ENCODE peak calls at places on chromosome 16, in eight cellular contexts. K is fibroblast of villous mesenchyme, O is tibial artery, F is mammary epithelial cell, E is mucosa of descending colon, M is AG10803, J is fibroblast of lung, V is MM.1S. R is an unnamed sample.

GRCh38 chr16:12833939-12834338 is 30.3 kb upstream of the CPPED1 start:
- DNase-seq in K (no peak), O (no peak), F (peak), E (no peak), M (peak), J (no peak), V (no peak), R (no peak)

GRCh38 chr16:1532771-1533170 is 695 bp upstream of the TMEM204 start:
- DNase-seq in K (no peak), O (no peak), F (no peak), E (peak), M (no peak), J (no peak), V (no peak), R (no peak)

GRCh38 chr16:11345040-11345862 is at the start of gene RMI2:
- DNase-seq in K (peak), O (peak), F (peak), E (peak), M (peak), J (peak), V (peak), R (peak)

GRCh38 chr16:75244844-75245758 is 6.3 kb downstream of the BCAR1 start:
- DNase-seq in K (peak), O (peak), F (peak), E (peak), M (peak), J (peak), V (no peak), R (no peak)

GRCh38 chr16:49081556-49081955 is 200.1 kb downstream of the CBLN1 start:
- DNase-seq in K (no peak), O (no peak), F (peak), E (no peak), M (no peak), J (no peak), V (no peak), R (no peak)

GRCh38 chr16:75420987-75421819 is 12.1 kb downstream of the CFDP1 start:
- DNase-seq in K (peak), O (peak), F (peak), E (peak), M (peak), J (peak), V (no peak), R (no peak)

GRCh38 chr16:19808061-19808621 is 76.5 kb downstream of the GPRC5B start:
- DNase-seq in K (peak), O (no peak), F (no peak), E (no peak), M (no peak), J (no peak), V (peak), R (no peak)

GRCh38 chr16:58574895-58575294 is 54.7 kb downstream of the CNOT1 start:
- DNase-seq in K (no peak), O (no peak), F (no peak), E (no peak), M (no peak), J (no peak), V (no peak), R (no peak)

GRCh38 chr16:17835118-17835949 is 364.6 kb upstream of the XYLT1 start:
- DNase-seq in K (peak), O (no peak), F (no peak), E (no peak), M (peak), J (no peak), V (no peak), R (no peak)

GRCh38 chr16:17105239-17105721 is 365.5 kb downstream of the XYLT1 start:
- DNase-seq in K (no peak), O (no peak), F (no peak), E (no peak), M (peak), J (no peak), V (no peak), R (no peak)

GRCh38 chr16:30380801-30381208 is 1.6 kb downstream of the SEPTIN1 start:
- DNase-seq in K (no peak), O (no peak), F (no peak), E (no peak), M (no peak), J (no peak), V (no peak), R (no peak)

GRCh38 chr16:25143898-25144297 is 32.4 kb downstream of the LCMT1 start:
- DNase-seq in K (no peak), O (no peak), F (no peak), E (no peak), M (no peak), J (no peak), V (no peak), R (no peak)
- TF ChIP-seq CTCF in K (peak), O (no peak), F (peak), E (peak), M (peak), J (no peak), V (peak), R (peak)

GRCh38 chr16:84504420-84505248 is at the start of gene MEAK7:
- DNase-seq in K (peak), O (peak), F (peak), E (peak), M (peak), J (peak), V (peak), R (peak)
- TF ChIP-seq CTCF in K (peak), O (no peak), F (peak), E (no peak), M (no peak), J (no peak), V (no peak), R (no peak)

DNA sequence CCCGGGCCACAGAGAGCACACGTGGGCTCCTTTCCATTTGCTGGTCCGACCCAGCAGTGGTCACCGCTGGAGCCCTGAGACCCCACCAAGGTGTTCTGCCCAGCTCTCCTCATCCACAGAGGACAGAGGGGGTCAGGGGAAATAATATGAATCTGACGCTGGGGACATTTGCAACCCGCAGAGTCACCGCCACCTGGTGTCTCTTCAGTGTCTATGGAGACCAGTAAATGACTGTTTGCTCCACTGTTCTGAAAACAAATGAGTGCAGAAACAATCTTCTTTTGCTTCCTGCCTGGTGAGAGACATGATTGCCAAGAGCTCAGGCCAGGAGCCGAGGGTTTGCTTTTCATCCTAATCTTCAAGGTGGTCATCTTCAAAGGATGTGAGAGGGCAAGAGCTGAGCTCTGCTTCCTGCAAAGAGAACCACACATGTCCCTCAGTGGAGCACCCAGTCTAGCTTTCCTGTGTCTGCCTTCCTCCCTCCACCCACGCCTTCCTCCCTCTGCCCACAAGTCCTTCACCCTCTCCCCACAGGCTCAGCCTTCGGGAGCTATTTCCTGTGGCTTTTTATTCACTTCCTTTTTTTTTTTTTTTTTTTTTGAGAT is 14.7 kb upstream of the KLHDC4 start:
- DNase-seq in K (peak), O (peak), F (peak), E (peak), M (peak), J (no peak), V (peak), R (no peak)
- TF ChIP-seq CTCF in K (no peak), O (no peak), F (no peak), E (no peak), M (no peak), J (no peak), V (no peak), R (no peak)

DNA sequence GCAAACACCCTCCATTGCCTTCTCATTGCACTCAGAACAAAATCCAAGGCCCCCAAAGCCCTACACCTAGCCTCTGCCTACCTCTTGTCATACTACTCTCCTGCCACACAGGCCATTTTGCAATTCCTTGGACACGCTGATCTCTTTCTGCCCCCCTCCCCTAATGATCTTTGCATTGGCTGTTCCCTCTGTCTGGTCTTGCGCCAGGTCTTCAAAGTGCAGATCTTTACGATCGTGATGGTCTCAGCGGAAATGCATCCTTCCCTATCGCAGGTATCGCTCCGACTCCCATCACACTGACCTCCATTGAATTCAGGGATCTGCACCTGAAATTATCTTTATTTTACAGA is 777 bp upstream of the MOSMO start:
- DNase-seq in K (no peak), O (no peak), F (no peak), E (no peak), M (no peak), J (no peak), V (no peak), R (no peak)
- TF ChIP-seq CTCF in K (no peak), O (no peak), F (no peak), E (no peak), M (no peak), J (no peak), V (no peak), R (no peak)

GRCh38 chr16:68070811-68071546 is 14.2 kb upstream of the NFATC3 start:
- DNase-seq in K (no peak), O (no peak), F (no peak), E (no peak), M (no peak), J (no peak), V (no peak), R (no peak)
- TF ChIP-seq CTCF in K (no peak), O (no peak), F (no peak), E (no peak), M (no peak), J (no peak), V (no peak), R (no peak)

GRCh38 chr16:3017262-3017805 is 649 bp downstream of the CLDN6 start:
- DNase-seq in K (no peak), O (no peak), F (no peak), E (no peak), M (no peak), J (no peak), V (no peak), R (no peak)

GRCh38 chr16:3019594-3020246 is 448 bp upstream of the TNFRSF12A start:
- DNase-seq in K (no peak), O (no peak), F (no peak), E (no peak), M (no peak), J (no peak), V (no peak), R (no peak)

GRCh38 chr16:3015865-3016521 is 2.0 kb downstream of the CLDN6 start:
- DNase-seq in K (no peak), O (no peak), F (no peak), E (no peak), M (no peak), J (no peak), V (no peak), R (no peak)

GRCh38 chr16:3020247-3020603 is at the start of gene TNFRSF12A:
- DNase-seq in K (peak), O (peak), F (peak), E (peak), M (peak), J (peak), V (peak), R (peak)

DNA sequence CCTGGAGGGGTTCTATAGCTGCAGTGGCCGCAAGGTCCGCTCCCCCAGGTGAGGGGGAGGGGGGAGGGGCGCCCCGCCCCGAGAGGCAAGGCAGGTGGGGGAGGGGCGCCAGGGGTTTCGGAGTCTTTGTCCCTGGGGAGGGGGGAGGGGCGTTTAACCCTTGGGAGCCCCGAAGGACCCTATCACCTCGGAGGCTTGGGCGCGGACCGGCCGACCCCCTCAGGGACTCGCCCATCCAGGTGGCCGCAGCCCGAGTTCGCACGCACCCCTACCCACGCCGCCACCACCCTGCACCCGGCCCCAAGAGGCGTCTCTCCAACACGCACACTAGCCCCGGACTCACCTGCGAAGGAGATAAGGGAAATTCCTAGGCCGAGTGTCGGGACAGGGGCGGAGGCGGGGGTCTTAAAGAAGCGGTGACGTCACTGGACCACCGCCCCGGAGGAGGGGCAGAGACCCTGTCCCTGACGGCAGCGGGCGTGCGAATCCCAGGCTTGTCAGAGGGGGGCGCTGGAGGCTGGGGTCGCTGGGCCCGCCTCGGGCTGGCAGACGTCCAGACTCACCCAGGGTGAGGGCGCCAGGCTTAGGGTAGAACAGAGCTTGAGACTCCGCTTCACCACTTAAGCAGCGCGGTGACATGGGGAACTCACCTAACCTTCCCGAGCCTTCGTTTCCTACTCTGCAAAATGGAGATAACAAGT is at the start of gene CLDN6:
- DNase-seq in K (peak), O (no peak), F (no peak), E (no peak), M (no peak), J (no peak), V (no peak), R (no peak)
- TF ChIP-seq CTCF in K (peak), O (no peak), F (peak), E (no peak), M (no peak), J (peak), V (peak), R (peak)

DNA sequence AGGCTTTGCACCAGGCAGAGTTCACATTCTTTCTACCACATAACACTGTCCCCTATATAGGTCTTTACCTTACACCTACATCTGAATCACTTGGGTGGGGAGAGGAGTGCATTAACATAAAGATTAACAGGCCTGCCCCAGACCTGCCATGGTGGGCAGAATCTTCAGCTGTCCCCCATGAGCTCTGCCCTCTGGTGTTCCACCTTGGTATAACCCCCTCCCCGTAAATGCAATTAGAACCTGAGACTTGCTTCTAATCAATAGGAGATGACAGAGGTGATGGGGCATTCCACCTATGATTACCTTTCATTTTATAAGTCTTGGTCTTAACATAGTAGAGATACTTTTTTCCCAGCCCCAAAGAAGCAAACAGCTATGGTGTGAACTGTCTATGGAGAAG is 20.4 kb upstream of the GRIN2A start:
- DNase-seq in K (no peak), O (no peak), F (no peak), E (no peak), M (no peak), J (no peak), V (no peak), R (no peak)
- TF ChIP-seq CTCF in K (no peak), O (no peak), F (no peak), E (no peak), M (no peak), J (no peak), V (peak), R (no peak)

GRCh38 chr16:7331997-7332396 is 648 bp upstream of the RBFOX1 start:
- DNase-seq in K (no peak), O (no peak), F (no peak), E (no peak), M (no peak), J (no peak), V (no peak), R (no peak)

GRCh38 chr16:7334801-7335560 is 2.3 kb downstream of the RBFOX1 start:
- DNase-seq in K (no peak), O (no peak), F (no peak), E (no peak), M (no peak), J (no peak), V (no peak), R (no peak)

GRCh38 chr16:7333326-7333725 is 681 bp downstream of the RBFOX1 start:
- DNase-seq in K (no peak), O (no peak), F (no peak), E (no peak), M (no peak), J (no peak), V (no peak), R (no peak)

GRCh38 chr16:7332611-7333010 is at the start of gene RBFOX1:
- DNase-seq in K (no peak), O (no peak), F (no peak), E (no peak), M (no peak), J (no peak), V (no peak), R (no peak)

DNA sequence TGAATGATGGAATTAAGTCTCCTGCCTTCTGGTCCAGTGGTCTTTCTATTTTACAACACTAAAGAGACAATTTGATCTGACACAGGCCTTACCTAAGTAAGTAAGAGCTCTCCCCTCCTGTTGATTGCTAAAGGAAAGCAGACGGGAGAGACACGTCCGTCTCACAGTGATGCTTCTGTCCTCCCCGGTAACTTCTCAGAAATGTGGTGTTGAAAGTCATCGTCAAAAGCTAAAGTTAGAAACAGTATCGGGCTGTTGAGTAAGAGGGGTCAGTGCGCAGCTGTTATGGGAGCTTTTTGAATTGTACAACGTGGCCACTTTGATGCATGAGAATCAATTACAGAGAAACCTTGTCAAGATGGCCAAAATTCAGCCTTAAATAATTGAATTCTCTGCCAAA is 1.9 kb upstream of the RBFOX1 start:
- DNase-seq in K (no peak), O (no peak), F (no peak), E (no peak), M (no peak), J (no peak), V (no peak), R (no peak)
- TF ChIP-seq CTCF in K (no peak), O (no peak), F (no peak), E (no peak), M (no peak), J (no peak), V (no peak), R (no peak)

R was measured in D721Med.